ENCODE peak calls at places on chromosome 2, in seven cellular contexts. C is colonic mucosa, G is tibial artery, Q is neural progenitor cell, N is foreskin fibroblast, W is adrenal gland, Y is PC-9. H is an unnamed sample.

GRCh38 chr2:162245051-162245450 is 1.8 kb upstream of the FAP start:
- DNase-seq in W (no peak), Q (no peak), N (no peak), G (no peak), Y (no peak), C (no peak), H (no peak)

GRCh38 chr2:228841877-228842276 is 429.2 kb downstream of the PID1 start:
- DNase-seq in W (no peak), Y (no peak), C (no peak), Q (no peak), G (no peak), N (peak; percentile 32), H (no peak)

GRCh38 chr2:53450885-53451284 is 316.7 kb upstream of the CHAC2 start:
- DNase-seq in G (no peak), W (no peak), N (no peak), Y (no peak), Q (no peak), C (no peak), H (no peak)

GRCh38 chr2:45320956-45321355 is 290.1 kb downstream of the SRBD1 start:
- DNase-seq in W (no peak), C (no peak), Q (no peak), N (no peak), G (no peak), Y (peak; percentile 49), H (no peak)

GRCh38 chr2:103738108-103738507 is 976.3 kb downstream of the TMEM182 start:
- DNase-seq in Q (no peak), Y (no peak), C (no peak), W (no peak), G (no peak), N (no peak), H (no peak)

GRCh38 chr2:180625006-180625844 is 355.2 kb upstream of the UBE2E3 start:
- DNase-seq in G (no peak), Q (no peak), C (no peak), W (no peak), N (peak; percentile 97), Y (no peak), H (peak; percentile 86)

GRCh38 chr2:108588070-108588668 is 53.9 kb downstream of the LIMS1 start:
- DNase-seq in G (no peak), C (no peak), Y (no peak), W (no peak), N (peak; percentile 42), Q (no peak), H (no peak)

GRCh38 chr2:207143474-207144190 is 22.1 kb downstream of the KLF7 start:
- DNase-seq in G (peak; percentile 93), C (peak; percentile 52), N (peak; percentile 73), W (peak; percentile 67), Q (peak; percentile 47), Y (no peak), H (no peak)

GRCh38 chr2:47241715-47242114 is 86.6 kb upstream of the STPG4 start:
- DNase-seq in Q (no peak), W (peak; percentile 17), C (no peak), G (no peak), Y (no peak), N (no peak), H (no peak)

GRCh38 chr2:88641330-88641729 is 14.1 kb upstream of the EIF2AK3 start:
- DNase-seq in Q (no peak), C (no peak), N (no peak), W (no peak), Y (no peak), G (no peak), H (no peak)

GRCh38 chr2:65700004-65700651 is 267.7 kb upstream of the SPRED2 start:
- DNase-seq in G (no peak), W (no peak), Q (no peak), Y (no peak), C (no peak), N (no peak), H (no peak)

GRCh38 chr2:71068218-71069035 is at the start of gene NAGK:
- DNase-seq in Y (peak; percentile 86), N (peak; percentile 98), W (peak; percentile 96), C (peak; percentile 96), G (peak; percentile 94), Q (peak; percentile 98), H (peak; percentile 94)
- TF ChIP-seq CTCF in Y (no peak), N (no peak), W (no peak), C (no peak), G (no peak), Q (no peak), H (no peak)

GRCh38 chr2:54706622-54707021 is 16.8 kb upstream of the EML6 start:
- DNase-seq in N (no peak), W (no peak), C (no peak), G (no peak), Y (no peak), Q (no peak), H (no peak)

GRCh38 chr2:54710216-54710615 is 13.2 kb upstream of the EML6 start:
- DNase-seq in W (no peak), G (no peak), N (no peak), Q (no peak), C (no peak), Y (no peak), H (no peak)

GRCh38 chr2:54712516-54712915 is 10.9 kb upstream of the EML6 start:
- DNase-seq in W (no peak), C (no peak), Q (no peak), G (no peak), N (no peak), Y (no peak), H (no peak)

GRCh38 chr2:54708584-54709340 is 14.7 kb upstream of the EML6 start:
- DNase-seq in C (peak; percentile 68), Q (peak; percentile 42), Y (no peak), N (peak; percentile 45), G (peak; percentile 51), W (peak; percentile 58), H (no peak)

DNA sequence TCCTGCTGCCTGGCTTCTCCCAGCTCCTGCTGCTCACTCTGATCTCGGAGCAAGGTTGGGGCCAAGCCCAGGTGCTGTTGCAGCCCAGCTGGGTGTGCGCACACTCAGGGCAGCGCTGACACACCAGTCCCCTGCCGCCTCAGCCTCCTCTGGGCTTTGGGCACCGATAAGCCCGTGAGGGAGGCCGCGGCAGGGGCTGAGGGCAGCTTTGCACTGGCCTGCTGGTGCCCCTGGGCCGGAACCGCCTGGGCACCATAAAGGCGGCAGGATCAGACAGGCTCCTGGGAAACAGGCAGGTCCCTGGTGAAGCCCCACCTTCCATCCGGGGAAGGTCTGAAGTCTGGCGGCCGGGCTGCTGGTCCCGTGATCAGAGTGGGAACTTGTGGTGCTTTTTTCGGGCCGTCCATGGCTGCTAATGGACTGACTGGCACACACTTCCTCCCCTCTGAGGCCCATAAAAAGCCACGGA is 14.1 kb upstream of the EML6 start:
- DNase-seq in W (peak; percentile 14), C (peak; percentile 75), Q (no peak), N (peak; percentile 12), G (peak; percentile 33), Y (no peak), H (no peak)
- H3K4me3 ChIP-seq in W (no peak overlapping the region), C (peak overlapping the region; percentile 54), Q (peak overlapping the region; percentile 30), N (peak overlapping the region; percentile 41), G (peak overlapping the region; percentile 47), Y (no peak overlapping the region), H (peak overlapping the region; percentile 59)

GRCh38 chr2:199955339-199956061 is at the start of the genes MAIP1 and TYW5:
- DNase-seq in G (peak; percentile 74), C (peak; percentile 89), W (peak; percentile 82), N (peak; percentile 92), Y (peak; percentile 66), Q (peak; percentile 86), H (peak; percentile 74)
- TF ChIP-seq CTCF in G (peak; percentile 17), C (no peak), W (peak; percentile 17), N (peak; percentile 14), Y (no peak), Q (peak; percentile 26), H (peak; percentile 48)

GRCh38 chr2:39609917-39610316 is 55.8 kb upstream of the TMEM178A start:
- DNase-seq in Y (no peak), C (no peak), N (no peak), Q (no peak), G (no peak), W (no peak), H (no peak)

GRCh38 chr2:39606585-39606984 is 59.1 kb upstream of the TMEM178A start:
- DNase-seq in Y (no peak), W (no peak), N (no peak), Q (peak; percentile 16), G (no peak), C (no peak), H (no peak)

GRCh38 chr2:39607538-39608211 is 58.0 kb upstream of the TMEM178A start:
- DNase-seq in C (no peak), N (no peak), W (no peak), Q (no peak), Y (no peak), G (no peak), H (no peak)

GRCh38 chr2:39608690-39609457 is 56.8 kb upstream of the TMEM178A start:
- DNase-seq in W (no peak), G (no peak), C (no peak), Q (peak; percentile 3), N (peak; percentile 9), Y (no peak), H (no peak)

DNA sequence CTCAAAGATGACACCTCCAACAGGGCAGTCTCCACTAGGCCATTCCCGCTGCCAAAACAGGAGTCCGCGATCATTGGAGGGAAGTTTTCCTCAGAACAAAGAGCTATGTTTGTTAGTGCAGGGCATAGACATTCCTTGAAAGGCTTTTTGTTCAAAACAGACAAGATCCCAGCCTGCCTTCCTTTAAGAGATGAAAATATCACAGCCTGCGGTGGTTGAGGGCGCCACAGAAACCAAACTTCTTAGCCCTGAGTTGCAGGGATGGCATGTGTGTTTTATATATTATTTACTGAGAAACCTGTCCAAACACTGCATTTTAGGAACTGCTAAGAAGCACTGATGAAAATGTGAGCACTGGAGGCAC is 57.5 kb upstream of the TMEM178A start:
- DNase-seq in G (no peak), Q (no peak), N (no peak), W (no peak), Y (no peak), C (no peak), H (no peak)
- H3K4me3 ChIP-seq in G (no peak overlapping the region), Q (no peak overlapping the region), N (no peak overlapping the region), W (no peak overlapping the region), Y (no peak overlapping the region), C (no peak overlapping the region), H (no peak overlapping the region)

GRCh38 chr2:234635284-234635683 is 138.4 kb upstream of the ARL4C start:
- DNase-seq in Q (no peak), C (no peak), N (peak; percentile 30), W (no peak), Y (no peak), G (no peak), H (no peak)
- TF ChIP-seq CTCF in Q (no peak), C (no peak), N (peak; percentile 39), W (no peak), Y (no peak), G (no peak), H (no peak)

DNA sequence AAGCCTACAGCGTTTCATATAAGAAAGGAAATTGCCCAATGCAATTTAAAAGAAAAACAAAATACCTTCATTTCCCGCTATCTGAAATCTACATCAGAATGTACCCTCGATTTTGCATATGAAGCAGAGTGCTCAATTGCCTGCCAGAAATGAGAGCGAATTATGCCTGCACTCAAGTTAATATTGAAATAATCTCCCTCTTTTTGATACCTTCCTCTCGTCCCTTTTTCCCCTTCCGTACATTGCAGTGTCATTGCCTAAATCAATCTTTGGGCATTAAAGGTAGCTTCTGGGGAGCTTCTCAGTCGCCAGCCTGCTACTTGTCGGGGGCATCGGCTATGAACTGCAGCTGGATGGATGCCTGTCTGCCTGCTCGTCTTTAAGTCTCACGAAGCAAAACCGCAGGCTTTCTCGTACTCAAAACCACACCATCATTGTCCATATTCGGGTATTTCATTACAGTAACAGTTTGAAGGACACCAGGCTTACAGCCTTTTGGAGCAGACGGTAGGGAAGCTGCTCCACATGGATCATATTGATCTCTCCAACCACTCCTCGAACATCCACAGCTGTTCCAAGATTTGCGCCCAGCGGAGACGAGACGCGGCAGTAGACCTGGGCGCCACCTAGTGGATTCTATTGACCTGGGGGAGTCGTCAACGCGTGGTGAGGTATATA is 64.0 kb upstream of the HNRNPA3 start:
- DNase-seq in W (peak; percentile 78), Q (peak; percentile 90), G (peak; percentile 64), C (peak; percentile 87), Y (peak; percentile 76), N (peak; percentile 92), H (peak; percentile 76)
- H3K4me3 ChIP-seq in W (no peak overlapping the region), Q (peak overlapping the region; percentile 50), G (peak overlapping the region; percentile 28), C (peak overlapping the region; percentile 36), Y (peak overlapping the region; percentile 46), N (peak overlapping the region; percentile 64), H (peak overlapping the region; percentile 55)